ENCODE peak calls at places on chromosome 13, in six cellular contexts. Z is GM06990; R is CD4-positive, CD25-positive, alpha-beta regulatory T cell; D is ovary; C is T-helper 2 cell; W is transverse colon. B is an unnamed sample.

GRCh38 chr13:94292323-94292640 is 187.2 kb downstream of the DCT start:
- DNase-seq in C (no peak), R (no peak), W (no peak), Z (no peak), D (no peak), B (no peak)

GRCh38 chr13:46686171-46686570 is 110.8 kb downstream of the ESD start:
- DNase-seq in D (no peak), Z (no peak), R (no peak), C (no peak), W (no peak), B (no peak)

GRCh38 chr13:31719214-31719613 is 20.1 kb upstream of the RXFP2 start:
- DNase-seq in R (no peak), W (no peak), D (no peak), C (no peak), Z (no peak), B (no peak)

GRCh38 chr13:106155411-106155810 is 380.1 kb downstream of the EFNB2 start:
- DNase-seq in R (no peak), Z (no peak), W (no peak), C (no peak), D (no peak), B (no peak)

GRCh38 chr13:42054798-42055499 is 6.5 kb downstream of the DGKH start:
- DNase-seq in W (no peak), R (no peak), Z (no peak), D (no peak), C (no peak), B (no peak)

GRCh38 chr13:30796833-30797601 is 61.7 kb downstream of the ALOX5AP start:
- DNase-seq in R (no peak), C (peak; percentile 18), D (no peak), Z (peak; percentile 30), W (no peak), B (no peak)

GRCh38 chr13:35557475-35557874 is 81.0 kb upstream of the MAB21L1 start:
- DNase-seq in C (no peak), Z (no peak), R (no peak), W (no peak), D (no peak), B (no peak)

GRCh38 chr13:74969419-74969818 is 512.5 kb downstream of the TBC1D4 start:
- DNase-seq in C (no peak), D (no peak), R (no peak), Z (no peak), W (no peak), B (no peak)

GRCh38 chr13:44298314-44298713 is 75.3 kb upstream of the SERP2 start:
- DNase-seq in Z (no peak), D (no peak), R (no peak), W (no peak), C (no peak), B (no peak)

GRCh38 chr13:46637213-46637612 is 84.2 kb downstream of the LRCH1 start:
- DNase-seq in Z (no peak), D (no peak), C (no peak), W (no peak), R (no peak), B (no peak)

GRCh38 chr13:94327318-94327717 is 152.2 kb downstream of the DCT start:
- DNase-seq in R (peak; percentile 28), C (no peak), D (no peak), W (no peak), Z (peak; percentile 76), B (no peak)

GRCh38 chr13:36329355-36329754 is 16.8 kb downstream of the SPART start:
- DNase-seq in W (no peak), C (no peak), D (no peak), Z (no peak), R (no peak), B (no peak)

GRCh38 chr13:98746968-98747367 is 5.5 kb downstream of the SLC15A1 start:
- DNase-seq in R (no peak), C (no peak), W (peak; percentile 36), Z (no peak), D (no peak), B (no peak)

GRCh38 chr13:98741741-98742435 is 10.6 kb downstream of the SLC15A1 start:
- DNase-seq in D (no peak), C (no peak), R (no peak), W (no peak), Z (no peak), B (no peak)

GRCh38 chr13:49681837-49682236 is 9.4 kb downstream of the EBPL start:
- DNase-seq in D (no peak), W (no peak), R (no peak), Z (no peak), C (no peak), B (no peak)

GRCh38 chr13:107680115-107680514 is 535.2 kb downstream of the LIG4 start:
- DNase-seq in R (no peak), W (no peak), Z (no peak), D (no peak), C (no peak), B (no peak)

GRCh38 chr13:113809934-113810333 is 50.9 kb downstream of the TMEM255B start:
- DNase-seq in W (no peak), R (no peak), Z (no peak), C (no peak), D (no peak), B (no peak)

GRCh38 chr13:21548577-21548976 is 55.4 kb downstream of the MICU2 start:
- DNase-seq in W (no peak), Z (no peak), C (no peak), D (no peak), R (no peak), B (no peak)

GRCh38 chr13:94641432-94641941 is 39.8 kb downstream of the GPR180 start:
- DNase-seq in C (no peak), W (no peak), Z (no peak), D (no peak), R (no peak), B (no peak)

GRCh38 chr13:98900442-98900841 is 77.4 kb downstream of the DOCK9 start:
- DNase-seq in C (no peak), W (no peak), Z (no peak), D (no peak), R (no peak), B (no peak)

GRCh38 chr13:99610702-99611289 is 109.5 kb downstream of the TM9SF2 start:
- DNase-seq in R (no peak), Z (no peak), D (no peak), W (no peak), C (no peak), B (no peak)

GRCh38 chr13:98984983-98985382 is 7.1 kb upstream of the DOCK9 start:
- DNase-seq in Z (no peak), C (no peak), W (no peak), R (no peak), D (no peak), B (no peak)

GRCh38 chr13:114064516-114065140 is 67.8 kb downstream of the RASA3 start:
- DNase-seq in R (no peak), C (no peak), W (peak; percentile 40), D (peak; percentile 68), Z (no peak), B (no peak)

GRCh38 chr13:104571890-104572229 is 1505.6 kb upstream of the SLC10A2 start:
- DNase-seq in C (no peak), R (no peak), W (no peak), D (no peak), Z (no peak), B (no peak)

GRCh38 chr13:20390526-20391175 is 135.0 kb downstream of the CRYL1 start:
- DNase-seq in R (no peak), D (no peak), Z (no peak), W (no peak), C (no peak), B (no peak)

GRCh38 chr13:35979378-35979911 is 151.7 kb downstream of the DCLK1 start:
- DNase-seq in Z (no peak), C (no peak), R (no peak), W (peak; percentile 45), D (peak; percentile 73), B (no peak)

GRCh38 chr13:44364601-44365000 is 9.0 kb upstream of the SERP2 start:
- DNase-seq in C (no peak), W (no peak), Z (no peak), D (no peak), R (no peak), B (peak; percentile 22)

GRCh38 chr13:45849408-45849807 is 2.1 kb downstream of the SIAH3 start:
- DNase-seq in D (no peak), C (no peak), W (no peak), Z (no peak), R (no peak), B (no peak)

GRCh38 chr13:113546571-113547247 is 37.8 kb upstream of the TFDP1 start:
- DNase-seq in Z (no peak), R (no peak), D (peak; percentile 40), W (peak; percentile 6), C (no peak), B (no peak)

GRCh38 chr13:44879452-44880058 is 109.7 kb downstream of the NUFIP1 start:
- DNase-seq in D (no peak), W (peak; percentile 31), Z (no peak), R (no peak), C (no peak), B (no peak)